ENCODE peak calls at places on chromosomes 4 and X, in nine cellular contexts. One of them, this sample, is unnamed.

GRCh38 chrX:33207056-33207455 is 4.3 kb downstream of the DMD start:
- DNase-seq in breast epithelium: no peak
- DNase-seq in NB4: no peak
- DNase-seq in tibial nerve: no peak
- DNase-seq in heart right ventricle: no peak
- DNase-seq in mucosa of descending colon: no peak
- DNase-seq in esophagus squamous epithelium: no peak
- DNase-seq in B cell: no peak
- DNase-seq in nephron progenitor cell: no peak
- DNase-seq in this sample: no peak

GRCh38 chr4:101944649-101945048 is 154.1 kb downstream of the BANK1 start:
- DNase-seq in heart right ventricle: no peak
- DNase-seq in esophagus squamous epithelium: no peak
- DNase-seq in tibial nerve: no peak
- DNase-seq in B cell: no peak
- DNase-seq in NB4: no peak
- DNase-seq in nephron progenitor cell: no peak
- DNase-seq in breast epithelium: no peak
- DNase-seq in mucosa of descending colon: no peak
- DNase-seq in this sample: no peak

GRCh38 chr4:81454953-81455352 is 16.8 kb downstream of the RASGEF1B start:
- DNase-seq in heart right ventricle: no peak
- DNase-seq in B cell: no peak
- DNase-seq in nephron progenitor cell: no peak
- DNase-seq in mucosa of descending colon: no peak
- DNase-seq in esophagus squamous epithelium: no peak
- DNase-seq in NB4: peak; percentile 55
- DNase-seq in tibial nerve: no peak
- DNase-seq in breast epithelium: no peak
- DNase-seq in this sample: no peak

GRCh38 chrX:19799319-19800182 is 87.8 kb downstream of the SH3KBP1 start:
- DNase-seq in B cell: no peak
- DNase-seq in nephron progenitor cell: no peak
- DNase-seq in NB4: no peak
- DNase-seq in tibial nerve: no peak
- DNase-seq in breast epithelium: no peak
- DNase-seq in mucosa of descending colon: no peak
- DNase-seq in esophagus squamous epithelium: no peak
- DNase-seq in heart right ventricle: no peak
- DNase-seq in this sample: no peak

GRCh38 chr4:127505203-127505602 is 127.6 kb upstream of the INTU start:
- DNase-seq in nephron progenitor cell: no peak
- DNase-seq in esophagus squamous epithelium: no peak
- DNase-seq in tibial nerve: peak; percentile 16
- DNase-seq in mucosa of descending colon: no peak
- DNase-seq in NB4: no peak
- DNase-seq in B cell: no peak
- DNase-seq in breast epithelium: no peak
- DNase-seq in heart right ventricle: no peak
- DNase-seq in this sample: no peak

GRCh38 chr4:172169871-172170270 is 356.7 kb downstream of the GALNTL6 start:
- DNase-seq in B cell: no peak
- DNase-seq in tibial nerve: no peak
- DNase-seq in breast epithelium: no peak
- DNase-seq in mucosa of descending colon: no peak
- DNase-seq in heart right ventricle: no peak
- DNase-seq in nephron progenitor cell: no peak
- DNase-seq in NB4: no peak
- DNase-seq in esophagus squamous epithelium: no peak
- DNase-seq in this sample: no peak

GRCh38 chr4:182748283-182748682 is 168.9 kb downstream of the DCTD start:
- DNase-seq in tibial nerve: no peak
- DNase-seq in nephron progenitor cell: no peak
- DNase-seq in heart right ventricle: no peak
- DNase-seq in NB4: no peak
- DNase-seq in B cell: no peak
- DNase-seq in mucosa of descending colon: no peak
- DNase-seq in esophagus squamous epithelium: no peak
- DNase-seq in breast epithelium: no peak
- DNase-seq in this sample: no peak

GRCh38 chrX:69238960-69239231 is 73.6 kb upstream of the PJA1 start:
- DNase-seq in esophagus squamous epithelium: no peak
- DNase-seq in heart right ventricle: peak; percentile 19
- DNase-seq in nephron progenitor cell: no peak
- DNase-seq in tibial nerve: no peak
- DNase-seq in NB4: no peak
- DNase-seq in B cell: no peak
- DNase-seq in mucosa of descending colon: no peak
- DNase-seq in breast epithelium: no peak
- DNase-seq in this sample: no peak

GRCh38 chr4:5865896-5866599 is 26.8 kb downstream of the CRMP1 start:
- DNase-seq in heart right ventricle: no peak
- DNase-seq in NB4: peak; percentile 75
- DNase-seq in nephron progenitor cell: no peak
- DNase-seq in esophagus squamous epithelium: no peak
- DNase-seq in mucosa of descending colon: no peak
- DNase-seq in tibial nerve: no peak
- DNase-seq in B cell: no peak
- DNase-seq in breast epithelium: no peak
- DNase-seq in this sample: no peak

GRCh38 chr4:144782345-144782744 is 136.4 kb downstream of the HHIP start:
- DNase-seq in breast epithelium: no peak
- DNase-seq in heart right ventricle: no peak
- DNase-seq in tibial nerve: no peak
- DNase-seq in mucosa of descending colon: no peak
- DNase-seq in esophagus squamous epithelium: no peak
- DNase-seq in nephron progenitor cell: no peak
- DNase-seq in NB4: no peak
- DNase-seq in B cell: no peak
- DNase-seq in this sample: no peak

GRCh38 chr4:144788469-144788868 is 142.5 kb downstream of the HHIP start:
- DNase-seq in esophagus squamous epithelium: no peak
- DNase-seq in mucosa of descending colon: no peak
- DNase-seq in B cell: no peak
- DNase-seq in nephron progenitor cell: no peak
- DNase-seq in heart right ventricle: no peak
- DNase-seq in NB4: no peak
- DNase-seq in tibial nerve: no peak
- DNase-seq in breast epithelium: no peak
- DNase-seq in this sample: no peak

DNA sequence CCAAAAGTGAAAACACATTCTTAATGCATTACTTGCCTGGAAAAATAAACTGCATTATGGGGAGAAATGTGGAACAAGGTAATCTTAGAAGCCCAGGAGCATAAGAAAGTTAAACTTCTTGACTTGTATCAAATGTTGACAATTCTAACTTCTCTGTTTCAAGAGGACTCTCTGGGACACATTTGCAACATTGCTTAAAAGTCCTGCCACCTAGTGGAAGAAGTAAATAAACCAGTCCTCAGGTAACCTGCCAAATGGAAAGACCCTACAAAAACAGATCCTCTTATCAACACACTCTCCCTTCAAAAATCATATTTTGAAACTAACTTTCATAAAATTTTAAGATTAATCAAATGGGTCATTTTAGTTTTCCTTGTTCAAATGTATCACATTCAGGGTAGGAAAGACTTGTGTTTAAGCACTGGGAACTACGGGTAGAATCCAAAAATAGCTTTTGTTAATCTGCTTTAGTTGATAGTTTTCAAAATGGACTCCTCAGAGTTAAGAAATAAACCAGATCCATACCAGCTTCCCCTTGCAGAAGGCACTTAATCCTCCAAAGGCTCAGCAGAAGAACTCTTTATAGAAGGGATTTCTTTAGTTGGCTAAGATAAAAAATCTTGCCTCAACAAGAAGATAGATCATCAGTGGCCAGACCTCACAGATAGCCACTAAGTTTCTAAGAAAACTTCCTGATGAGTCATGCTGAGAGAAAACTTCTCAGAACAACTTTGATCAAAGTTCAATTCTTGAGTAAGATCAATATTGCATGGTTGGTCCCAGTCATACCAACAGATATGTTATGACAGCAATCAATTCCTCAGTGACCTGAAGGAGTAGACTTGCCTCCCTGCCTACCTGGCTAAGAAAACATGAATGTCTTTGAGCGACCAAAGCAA is 141.7 kb downstream of the HHIP start:
- DNase-seq in heart right ventricle: no peak
- DNase-seq in esophagus squamous epithelium: no peak
- DNase-seq in nephron progenitor cell: no peak
- DNase-seq in B cell: peak; percentile 27
- DNase-seq in mucosa of descending colon: no peak
- DNase-seq in tibial nerve: no peak
- DNase-seq in breast epithelium: no peak
- DNase-seq in NB4: peak; percentile 41
- DNase-seq in this sample: no peak
- TF ChIP-seq CTCF in heart right ventricle: peak; percentile 31
- TF ChIP-seq CTCF in esophagus squamous epithelium: peak; percentile 30
- TF ChIP-seq CTCF in nephron progenitor cell: peak; percentile 62
- TF ChIP-seq CTCF in B cell: peak; percentile 53
- TF ChIP-seq CTCF in mucosa of descending colon: no peak
- TF ChIP-seq CTCF in tibial nerve: peak; percentile 36
- TF ChIP-seq CTCF in breast epithelium: peak; percentile 35
- TF ChIP-seq CTCF in NB4: peak; percentile 29
- TF ChIP-seq CTCF in this sample: peak; percentile 65

GRCh38 chr4:37160653-37161052 is 83.9 kb upstream of the NWD2 start:
- DNase-seq in breast epithelium: no peak
- DNase-seq in heart right ventricle: no peak
- DNase-seq in nephron progenitor cell: no peak
- DNase-seq in mucosa of descending colon: no peak
- DNase-seq in esophagus squamous epithelium: no peak
- DNase-seq in tibial nerve: no peak
- DNase-seq in NB4: no peak
- DNase-seq in B cell: no peak
- DNase-seq in this sample: no peak

GRCh38 chr4:37157403-37158167 is 87.0 kb upstream of the NWD2 start:
- DNase-seq in tibial nerve: no peak
- DNase-seq in mucosa of descending colon: no peak
- DNase-seq in heart right ventricle: no peak
- DNase-seq in esophagus squamous epithelium: no peak
- DNase-seq in B cell: no peak
- DNase-seq in NB4: no peak
- DNase-seq in breast epithelium: no peak
- DNase-seq in nephron progenitor cell: no peak
- DNase-seq in this sample: no peak
- TF ChIP-seq CTCF in tibial nerve: no peak
- TF ChIP-seq CTCF in mucosa of descending colon: no peak
- TF ChIP-seq CTCF in heart right ventricle: no peak
- TF ChIP-seq CTCF in esophagus squamous epithelium: no peak
- TF ChIP-seq CTCF in B cell: no peak
- TF ChIP-seq CTCF in NB4: no peak
- TF ChIP-seq CTCF in breast epithelium: no peak
- TF ChIP-seq CTCF in nephron progenitor cell: no peak
- TF ChIP-seq CTCF in this sample: no peak

DNA sequence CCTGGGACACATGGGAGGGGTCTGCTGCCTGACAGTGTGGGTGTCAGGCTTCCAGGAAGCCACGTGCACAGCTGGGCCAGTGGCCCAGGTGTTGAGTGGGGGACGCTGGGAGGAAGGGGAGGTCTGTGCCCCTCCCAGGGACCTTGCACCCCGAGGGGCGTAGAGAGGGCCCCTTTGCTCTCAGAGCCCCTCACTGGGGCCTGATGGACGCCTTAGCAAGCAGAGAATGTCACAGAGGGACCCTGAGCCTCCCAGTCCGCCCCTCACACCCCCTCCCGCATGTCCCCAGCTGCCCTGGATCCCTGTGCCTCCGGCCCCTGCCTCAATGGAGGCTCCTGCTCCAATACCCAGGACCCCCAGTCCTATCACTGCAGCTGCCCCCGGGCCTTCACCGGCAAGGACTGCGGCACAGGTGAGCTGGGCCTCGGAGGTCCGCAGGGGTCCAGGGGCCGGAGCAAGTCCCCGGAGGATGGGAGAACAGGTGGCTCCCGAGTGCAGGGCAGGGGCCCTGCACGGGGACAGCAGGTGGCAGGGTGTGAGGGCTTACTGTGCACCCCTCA is 2.1 kb downstream of the HGFAC start:
- DNase-seq in NB4: no peak
- DNase-seq in nephron progenitor cell: no peak
- DNase-seq in tibial nerve: no peak
- DNase-seq in heart right ventricle: no peak
- DNase-seq in breast epithelium: no peak
- DNase-seq in esophagus squamous epithelium: no peak
- DNase-seq in B cell: no peak
- DNase-seq in mucosa of descending colon: no peak
- DNase-seq in this sample: peak; percentile 14
- TF ChIP-seq CTCF in NB4: no peak
- TF ChIP-seq CTCF in nephron progenitor cell: peak; percentile 4
- TF ChIP-seq CTCF in tibial nerve: no peak
- TF ChIP-seq CTCF in heart right ventricle: no peak
- TF ChIP-seq CTCF in breast epithelium: peak; percentile 14
- TF ChIP-seq CTCF in esophagus squamous epithelium: no peak
- TF ChIP-seq CTCF in B cell: peak; percentile 54
- TF ChIP-seq CTCF in mucosa of descending colon: no peak
- TF ChIP-seq CTCF in this sample: no peak

GRCh38 chrX:16167181-16167580 is at the start of gene MAGEB17:
- DNase-seq in esophagus squamous epithelium: no peak
- DNase-seq in NB4: no peak
- DNase-seq in tibial nerve: no peak
- DNase-seq in breast epithelium: no peak
- DNase-seq in B cell: no peak
- DNase-seq in mucosa of descending colon: no peak
- DNase-seq in nephron progenitor cell: no peak
- DNase-seq in heart right ventricle: no peak
- DNase-seq in this sample: no peak
- TF ChIP-seq CTCF in esophagus squamous epithelium: no peak
- TF ChIP-seq CTCF in NB4: no peak
- TF ChIP-seq CTCF in tibial nerve: no peak
- TF ChIP-seq CTCF in breast epithelium: no peak
- TF ChIP-seq CTCF in B cell: no peak
- TF ChIP-seq CTCF in mucosa of descending colon: no peak
- TF ChIP-seq CTCF in nephron progenitor cell: no peak
- TF ChIP-seq CTCF in heart right ventricle: no peak
- TF ChIP-seq CTCF in this sample: no peak

DNA sequence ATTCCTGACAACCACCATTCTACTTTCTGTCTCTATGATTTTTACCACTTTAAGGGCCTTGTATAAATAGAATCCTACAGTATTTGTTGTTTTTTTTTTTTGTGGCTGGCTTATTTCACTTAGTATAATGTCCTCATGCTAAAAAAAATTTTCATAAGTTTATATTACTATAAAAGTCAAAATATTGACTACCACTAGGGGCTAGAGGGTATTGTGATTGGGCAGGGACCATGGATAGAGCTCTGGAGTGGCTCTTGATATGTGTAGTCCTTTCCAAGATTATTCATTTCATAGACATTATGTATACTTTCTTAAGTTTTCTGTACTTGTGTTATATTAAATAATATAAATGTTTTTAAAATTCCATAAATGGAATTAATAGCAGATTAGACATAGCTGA is 34.6 kb downstream of the MYOZ2 start:
- DNase-seq in B cell: no peak
- DNase-seq in nephron progenitor cell: no peak
- DNase-seq in tibial nerve: no peak
- DNase-seq in mucosa of descending colon: no peak
- DNase-seq in breast epithelium: no peak
- DNase-seq in NB4: no peak
- DNase-seq in esophagus squamous epithelium: no peak
- DNase-seq in heart right ventricle: no peak
- DNase-seq in this sample: no peak
- TF ChIP-seq CTCF in B cell: no peak
- TF ChIP-seq CTCF in nephron progenitor cell: no peak
- TF ChIP-seq CTCF in tibial nerve: no peak
- TF ChIP-seq CTCF in mucosa of descending colon: no peak
- TF ChIP-seq CTCF in breast epithelium: no peak
- TF ChIP-seq CTCF in NB4: no peak
- TF ChIP-seq CTCF in esophagus squamous epithelium: no peak
- TF ChIP-seq CTCF in heart right ventricle: no peak
- TF ChIP-seq CTCF in this sample: no peak

GRCh38 chr4:48340905-48341775 is at the start of gene SLAIN2:
- DNase-seq in NB4: peak; percentile 99
- DNase-seq in B cell: peak; percentile 97
- DNase-seq in esophagus squamous epithelium: peak; percentile 89
- DNase-seq in heart right ventricle: peak; percentile 100
- DNase-seq in breast epithelium: peak; percentile 98
- DNase-seq in tibial nerve: peak; percentile 99
- DNase-seq in mucosa of descending colon: peak; percentile 99
- DNase-seq in nephron progenitor cell: peak; percentile 100
- DNase-seq in this sample: peak; percentile 100
- TF ChIP-seq CTCF in NB4: peak; percentile 19
- TF ChIP-seq CTCF in B cell: peak; percentile 60
- TF ChIP-seq CTCF in esophagus squamous epithelium: peak; percentile 63
- TF ChIP-seq CTCF in heart right ventricle: peak; percentile 19
- TF ChIP-seq CTCF in breast epithelium: peak; percentile 34
- TF ChIP-seq CTCF in tibial nerve: no peak
- TF ChIP-seq CTCF in mucosa of descending colon: peak; percentile 41
- TF ChIP-seq CTCF in nephron progenitor cell: peak; percentile 53
- TF ChIP-seq CTCF in this sample: peak; percentile 82

This sample was measured in glutamatergic neuron.